ENCODE peak calls at places on chromosome 1, in six cellular contexts. S is IMR-90, Q is H1, X is neuronal stem cell, N is mesendoderm, Z is H9. L is an unnamed sample. For H3K4me1, the result is how much of the 10 kb centered on the place peaks cover.

GRCh38 chr1:229430761-229431269 is 3.1 kb downstream of the ACTA1 start:
- DNase-seq in S (peak), Q (peak), X (peak), N (peak), Z (peak), L (peak)

GRCh38 chr1:93081716-93082115 is 2.6 kb downstream of the MTF2 start:
- DNase-seq in S (peak), Q (no peak), X (no peak), N (no peak), Z (no peak), L (peak)

GRCh38 chr1:202516434-202516877 is 168.0 kb downstream of the PPP1R12B start:
- DNase-seq in S (peak), Q (no peak), X (no peak), N (no peak), Z (no peak), L (no peak)

GRCh38 chr1:204153667-204154066 is 1.8 kb upstream of the ETNK2 start:
- DNase-seq in S (no peak), Q (no peak), X (no peak), N (no peak), Z (no peak), L (no peak)

GRCh38 chr1:35810096-35810860 is 2.5 kb downstream of the AGO4 start:
- DNase-seq in S (peak), Q (no peak), X (no peak), N (peak), Z (no peak), L (peak)

GRCh38 chr1:212179394-212180076 is 105.7 kb upstream of the PPP2R5A start:
- DNase-seq in S (peak), Q (no peak), X (no peak), N (no peak), Z (no peak), L (peak)

GRCh38 chr1:1084372-1085170 is 10.5 kb upstream of the RNF223 start:
- DNase-seq in S (no peak), Q (no peak), X (no peak), N (no peak), Z (no peak), L (no peak)

GRCh38 chr1:181050922-181051321 is 17.1 kb downstream of the MR1 start:
- DNase-seq in S (no peak), Q (no peak), X (no peak), N (no peak), Z (no peak), L (no peak)

GRCh38 chr1:226638001-226638601 is 89.5 kb downstream of the STUM start:
- DNase-seq in S (no peak), Q (no peak), X (no peak), N (no peak), Z (no peak), L (no peak)

GRCh38 chr1:23370744-23371710 is 1.4 kb upstream of the ZNF436 start:
- DNase-seq in S (no peak), Q (peak), X (peak), N (peak), Z (peak), L (peak)

GRCh38 chr1:86925742-86926141 is 11.3 kb downstream of the HS2ST1 start:
- DNase-seq in S (no peak), Q (no peak), X (no peak), N (no peak), Z (no peak), L (no peak)

GRCh38 chr1:2009297-2010053 is 5.9 kb upstream of the CFAP74 start:
- DNase-seq in S (no peak), Q (no peak), X (no peak), N (no peak), Z (no peak), L (no peak)

GRCh38 chr1:7581754-7582264 is 189.3 kb upstream of the VAMP3 start:
- DNase-seq in S (no peak), Q (no peak), X (no peak), N (peak), Z (no peak), L (no peak)

GRCh38 chr1:239999170-239999569 is 92.5 kb upstream of the FMN2 start:
- DNase-seq in S (no peak), Q (no peak), X (no peak), N (no peak), Z (no peak), L (no peak)

GRCh38 chr1:153233448-153233847 is 16.1 kb downstream of the PRR9 start:
- DNase-seq in S (no peak), Q (no peak), X (no peak), N (no peak), Z (no peak), L (no peak)

GRCh38 chr1:165324050-165324449 is 32.5 kb downstream of the LMX1A start:
- DNase-seq in S (no peak), Q (no peak), X (no peak), N (peak), Z (no peak), L (no peak)

GRCh38 chr1:153344718-153345025 is 4.0 kb downstream of the PGLYRP4 start:
- DNase-seq in S (no peak), Q (no peak), X (no peak), N (no peak), Z (no peak), L (no peak)

GRCh38 chr1:26066160-26066559 is 1.3 kb downstream of the TRIM63 start:
- DNase-seq in S (no peak), Q (no peak), X (no peak), N (no peak), Z (no peak), L (no peak)

GRCh38 chr1:161020573-161021167 is at the start of gene F11R:
- DNase-seq in S (no peak), Q (no peak), X (peak), N (peak), Z (peak), L (peak)

GRCh38 chr1:154553056-154553822 is 5.2 kb downstream of the UBE2Q1 start:
- DNase-seq in S (peak), Q (no peak), X (no peak), N (no peak), Z (no peak), L (no peak)

GRCh38 chr1:1827456-1827855 is 49.2 kb upstream of the NADK start:
- DNase-seq in S (no peak), Q (no peak), X (no peak), N (no peak), Z (no peak), L (no peak)

GRCh38 chr1:229204863-229205777 is 65.8 kb upstream of the RAB4A start:
- DNase-seq in S (peak), Q (no peak), X (no peak), N (no peak), Z (no peak), L (peak)

GRCh38 chr1:3536395-3536794 is 74.9 kb downstream of the MEGF6 start:
- DNase-seq in S (no peak), Q (no peak), X (no peak), N (no peak), Z (no peak), L (no peak)

GRCh38 chr1:245207801-245208200 is 53.0 kb downstream of the KIF26B start:
- DNase-seq in S (no peak), Q (no peak), X (no peak), N (no peak), Z (no peak), L (no peak)

GRCh38 chr1:53732912-53733317 is 6.0 kb downstream of the GLIS1 start:
- DNase-seq in S (peak), Q (no peak), X (no peak), N (no peak), Z (no peak), L (peak)

GRCh38 chr1:23529146-23530088 is 1.6 kb downstream of the E2F2 start:
- DNase-seq in S (no peak), Q (no peak), X (no peak), N (no peak), Z (no peak), L (no peak)

GRCh38 chr1:89198500-89199072 is at the start of gene GBP4:
- DNase-seq in S (peak), Q (no peak), X (no peak), N (peak), Z (peak), L (peak)

GRCh38 chr1:212452323-212453155 is 19.8 kb downstream of the NENF start:
- DNase-seq in S (peak), Q (no peak), X (no peak), N (no peak), Z (no peak), L (peak)

GRCh38 chr1:234775477-234776246 is 165.7 kb upstream of the IRF2BP2 start:
- DNase-seq in S (no peak), Q (no peak), X (no peak), N (no peak), Z (no peak), L (no peak)

GRCh38 chr1:24605534-24606295 is 37.4 kb upstream of the SRRM1 start:
- DNase-seq in S (no peak), Q (no peak), X (no peak), N (peak), Z (no peak), L (no peak)

GRCh38 chr1:85276290-85277026 is at the start of gene BCL10:
- DNase-seq in S (peak), Q (peak), X (peak), N (peak), Z (peak), L (peak)

GRCh38 chr1:243959998-243960397 is 91.1 kb upstream of the ZBTB18 start:
- DNase-seq in S (no peak), Q (no peak), X (no peak), N (no peak), Z (no peak), L (no peak)

GRCh38 chr1:193545171-193545570 is 358.8 kb upstream of the B3GALT2 start:
- DNase-seq in S (no peak), Q (no peak), X (no peak), N (no peak), Z (no peak), L (no peak)

GRCh38 chr1:41882068-41882477 is 36.6 kb downstream of the HIVEP3 start:
- DNase-seq in S (no peak), Q (no peak), X (no peak), N (no peak), Z (no peak), L (no peak)

GRCh38 chr1:116066868-116067563 is 44.2 kb upstream of the MAB21L3 start:
- DNase-seq in S (peak), Q (no peak), X (no peak), N (peak), Z (no peak), L (peak)

GRCh38 chr1:116067564-116067887 is 43.7 kb upstream of the MAB21L3 start:
- DNase-seq in S (peak), Q (no peak), X (no peak), N (peak), Z (no peak), L (peak)

GRCh38 chr1:116062201-116062600 is 49.0 kb upstream of the MAB21L3 start:
- DNase-seq in S (no peak), Q (no peak), X (no peak), N (no peak), Z (no peak), L (no peak)

GRCh38 chr1:116064616-116065015 is 46.6 kb upstream of the MAB21L3 start:
- DNase-seq in S (no peak), Q (no peak), X (no peak), N (no peak), Z (no peak), L (peak)
- H3K4me1 ChIP-seq in S (under half), Q (under half), X (under half), N (under half), Z (under half), L (under half)

GRCh38 chr1:109910963-109911798 is 532 bp downstream of the CSF1 start:
- DNase-seq in S (no peak), Q (no peak), X (peak), N (peak), Z (peak), L (peak)
- H3K9ac ChIP-seq in S (peak), Q (peak), X (peak), N (peak), Z (no peak), L (peak)

DNA sequence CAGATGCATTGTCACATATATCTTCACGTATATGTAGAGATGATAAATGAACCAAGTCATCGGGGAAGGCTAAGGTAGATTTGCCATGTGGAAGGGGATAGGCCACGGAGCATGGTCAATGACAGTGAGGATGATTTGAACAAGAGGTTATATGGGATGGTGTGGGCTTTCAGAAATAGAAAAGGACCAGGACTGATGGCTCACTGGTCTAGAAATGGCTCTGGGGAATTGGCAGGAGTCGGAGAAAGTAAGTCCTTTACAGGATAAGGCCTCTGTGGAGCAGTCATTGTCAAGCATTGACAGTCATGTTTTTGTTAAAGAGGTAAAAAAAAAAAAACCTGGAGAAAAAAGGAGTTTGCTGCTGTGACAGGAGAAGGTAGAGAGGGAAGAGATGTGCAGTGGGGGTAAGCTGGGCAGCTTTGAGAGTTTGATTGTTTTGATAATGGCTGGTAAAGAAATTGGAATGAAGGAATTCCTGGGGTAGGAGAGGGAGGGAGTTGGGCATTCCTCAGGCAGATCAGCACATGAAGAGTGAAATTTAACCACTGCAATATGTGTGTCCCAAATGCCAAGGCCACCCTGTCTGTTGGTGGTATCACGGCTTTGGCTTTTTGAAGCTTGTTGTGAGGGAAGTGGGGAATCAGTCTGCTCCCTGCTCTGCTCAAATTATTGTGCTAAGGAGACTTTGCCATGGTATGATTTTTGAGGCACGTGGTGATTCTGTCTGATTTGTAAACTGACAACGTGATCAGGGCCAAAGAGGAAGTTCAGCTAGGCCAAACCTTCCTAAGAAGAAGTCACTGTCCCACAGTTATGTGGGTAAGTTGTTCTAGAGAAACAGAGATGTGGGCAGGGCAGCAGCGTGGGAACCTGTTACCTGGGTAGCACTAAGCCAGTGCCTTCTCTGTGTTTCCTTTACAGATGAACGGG is 26.0 kb downstream of the MACF1 start:
- DNase-seq in S (no peak), Q (peak), X (no peak), N (peak), Z (no peak), L (no peak)
- H3K23ac ChIP-seq in S (peak), Q (no peak), X (no peak), N (no peak), Z (no peak), L (no peak)

DNA sequence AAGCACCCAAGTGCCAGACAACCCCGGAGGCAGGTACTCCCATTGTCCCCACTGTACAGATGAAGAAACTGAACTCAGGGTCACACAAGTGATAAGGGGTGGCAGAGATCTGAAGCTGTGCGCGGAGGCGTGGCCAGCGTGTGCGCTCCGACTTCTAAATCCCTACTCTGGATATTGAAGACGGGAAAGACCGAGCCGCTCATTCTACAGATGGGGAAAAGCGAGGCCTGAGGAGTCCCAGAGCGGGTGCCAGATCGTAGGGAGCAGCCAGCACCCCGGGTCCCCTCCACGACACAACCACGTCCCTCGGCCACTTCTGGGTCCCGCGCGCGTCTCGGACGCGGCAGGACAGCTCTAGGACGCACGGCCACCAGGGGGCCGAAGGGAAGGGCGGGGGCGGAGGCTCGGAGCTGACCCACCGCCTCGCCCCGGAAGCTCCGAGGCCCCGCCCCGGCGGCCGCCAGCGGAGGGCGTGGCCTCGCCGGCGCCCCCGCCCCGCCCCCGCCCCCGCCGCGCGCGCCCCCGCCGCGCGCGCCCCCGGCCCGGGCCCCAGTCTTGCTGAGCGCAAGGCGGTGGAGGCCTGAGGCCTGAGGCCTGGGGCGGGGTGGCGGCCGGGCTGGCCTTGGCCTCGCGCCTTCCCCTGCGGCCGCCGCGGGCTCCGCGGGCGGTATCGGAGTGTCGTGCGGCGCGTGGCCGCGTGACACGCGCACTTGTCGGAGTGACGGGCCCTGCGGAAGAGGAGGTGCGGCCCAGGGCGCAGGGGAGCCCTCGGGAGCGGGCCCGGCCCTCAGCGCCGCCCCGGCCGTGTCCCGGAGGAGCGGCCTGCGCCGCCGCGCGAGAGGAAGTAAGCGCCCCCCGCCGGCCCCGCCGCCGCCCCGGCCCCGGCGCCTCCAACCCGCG is at the start of gene H6PD:
- DNase-seq in S (peak), Q (no peak), X (peak), N (peak), Z (peak), L (peak)
- H3K4me1 ChIP-seq in S (under half), Q (under half), X (under half), N (under half), Z (under half), L (under half)

DNA sequence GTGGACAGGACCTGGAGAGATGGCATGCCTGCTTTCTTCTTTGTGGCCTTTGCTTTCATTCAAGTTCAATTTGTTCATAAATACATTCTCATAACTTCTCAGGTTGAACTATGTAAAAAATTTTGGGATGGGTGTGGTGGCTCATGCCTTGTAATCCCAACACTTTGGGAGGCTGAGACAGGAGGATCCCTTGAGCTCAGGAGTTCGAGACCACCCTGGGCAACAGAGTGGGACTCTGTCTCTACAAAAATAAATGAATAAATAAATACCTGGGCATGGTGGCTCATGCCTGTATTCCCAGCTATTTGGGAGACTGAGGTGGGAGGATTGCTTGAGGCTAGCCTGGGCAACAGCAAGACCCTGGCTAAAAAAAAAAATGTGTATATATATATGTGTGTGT is 2.1 kb downstream of the KIF1B start:
- DNase-seq in S (no peak), Q (no peak), X (no peak), N (no peak), Z (no peak), L (no peak)
- H3K9ac ChIP-seq in S (peak), Q (no peak), X (no peak), N (peak), Z (no peak), L (peak)

DNA sequence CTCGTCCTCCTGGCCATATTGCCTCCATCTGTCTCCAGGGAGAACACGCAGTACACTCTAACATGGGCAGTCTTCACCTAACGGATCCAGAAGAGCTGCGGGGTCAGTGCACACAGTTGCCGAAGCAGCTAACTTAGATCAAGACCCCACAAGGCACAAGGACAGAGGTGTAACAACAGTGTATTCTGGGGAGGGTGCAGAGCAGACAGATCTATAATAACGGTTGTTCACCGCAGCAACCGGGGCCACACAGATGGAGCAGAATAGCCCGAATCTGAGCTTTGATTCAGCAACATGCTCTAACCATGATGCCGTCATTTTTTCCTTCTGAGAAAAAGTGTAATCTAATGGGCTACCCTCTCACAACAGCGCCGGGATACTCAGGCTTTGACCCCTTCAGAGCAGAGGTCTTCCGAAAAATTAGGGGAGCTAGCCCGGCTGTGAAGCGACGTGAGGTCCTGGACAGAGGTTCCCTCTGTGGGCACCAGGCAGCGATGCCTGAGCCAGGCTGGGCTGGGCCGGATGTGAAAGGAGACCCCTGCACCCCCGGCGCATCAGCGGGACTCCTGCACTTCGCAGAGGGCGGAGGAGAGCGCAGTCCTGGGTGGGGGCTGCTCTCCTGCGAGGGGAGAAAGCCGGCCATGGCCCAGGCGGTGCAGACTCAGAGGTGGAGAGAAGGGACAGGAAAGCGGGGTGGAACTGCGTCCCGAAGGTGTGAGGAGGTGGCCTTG is 57.5 kb downstream of the BCL9 start:
- DNase-seq in S (peak), Q (no peak), X (peak), N (no peak), Z (no peak), L (peak)
- H3K23ac ChIP-seq in S (peak), Q (no peak), X (peak), N (peak), Z (no peak), L (peak)